ENCODE peak calls at places on chromosome 10, in six cellular contexts. G is cardiac fibroblast, I is T-helper 9 cell, T is head of caudate nucleus, X is NCI-H1417 treated with DMSO at 0.1 percent for 48 hours, P is G401. R is an unnamed sample.

GRCh38 chr10:60611291-60611747 is 167.0 kb upstream of the CDK1 start:
- DNase-seq in G (peak; percentile 88), X (no peak), I (no peak), P (no peak), T (no peak), R (no peak)

GRCh38 chr10:95542330-95542729 is 18.8 kb downstream of the SORBS1 start:
- DNase-seq in X (peak; percentile 1), I (no peak), P (peak; percentile 68), G (no peak), T (no peak), R (no peak)

GRCh38 chr10:46552526-46553237 is 3.8 kb downstream of the GPRIN2 start:
- DNase-seq in I (no peak), X (no peak), G (no peak), P (no peak), T (peak; percentile 8), R (no peak)

GRCh38 chr10:78301891-78302738 is 268.5 kb downstream of the RPS24 start:
- DNase-seq in G (no peak), P (peak; percentile 28), X (no peak), T (no peak), I (no peak), R (no peak)

GRCh38 chr10:26805567-26806245 is 55.1 kb downstream of the ABI1 start:
- DNase-seq in G (peak; percentile 42), I (no peak), P (peak; percentile 81), X (no peak), T (no peak), R (no peak)

GRCh38 chr10:25747038-25747437 is 187.0 kb upstream of the MYO3A start:
- DNase-seq in T (no peak), I (no peak), P (no peak), G (peak; percentile 10), X (no peak), R (no peak)

GRCh38 chr10:66394287-66395063 is 531.4 kb upstream of the LRRTM3 start:
- DNase-seq in X (no peak), G (no peak), I (no peak), P (no peak), T (no peak), R (no peak)

GRCh38 chr10:131554821-131555220 is 243.3 kb upstream of the TCERG1L start:
- DNase-seq in X (no peak), G (no peak), P (no peak), I (no peak), T (no peak), R (no peak)

GRCh38 chr10:72079356-72079755 is 9.0 kb downstream of the SPOCK2 start:
- DNase-seq in X (no peak), P (peak; percentile 83), G (no peak), T (peak; percentile 73), I (peak; percentile 59), R (peak; percentile 81)

GRCh38 chr10:34432589-34432988 is 382.5 kb downstream of the PARD3 start:
- DNase-seq in T (no peak), I (no peak), P (no peak), X (no peak), G (no peak), R (no peak)

GRCh38 chr10:16014469-16014868 is 154.2 kb upstream of the MINDY3 start:
- DNase-seq in G (no peak), I (no peak), P (no peak), X (no peak), T (no peak), R (no peak)

GRCh38 chr10:98489561-98490481 is 43.1 kb upstream of the HPS1 start:
- DNase-seq in T (no peak), G (no peak), P (no peak), I (no peak), X (no peak), R (no peak)

GRCh38 chr10:29160110-29160669 is 128.7 kb upstream of the LYZL1 start:
- DNase-seq in X (no peak), I (no peak), P (no peak), T (no peak), G (peak; percentile 88), R (no peak)

GRCh38 chr10:93171837-93172236 is 98.1 kb downstream of the CYP26A1 start:
- DNase-seq in I (no peak), G (no peak), X (no peak), T (no peak), P (no peak), R (no peak)

GRCh38 chr10:122140941-122141623 is 130.0 kb upstream of the BTBD16 start:
- DNase-seq in G (peak; percentile 95), I (no peak), X (no peak), T (no peak), P (no peak), R (no peak)

GRCh38 chr10:10803273-10803672 is 214.4 kb upstream of the CELF2 start:
- DNase-seq in G (no peak), I (no peak), T (no peak), P (peak; percentile 77), X (no peak), R (no peak)

GRCh38 chr10:76456190-76456589 is 1024.8 kb downstream of the LRMDA start:
- DNase-seq in I (no peak), X (no peak), G (peak; percentile 83), P (no peak), T (no peak), R (no peak)

GRCh38 chr10:89426230-89426868 is 12.0 kb downstream of the IFIT5 start:
- DNase-seq in P (peak; percentile 58), T (no peak), G (peak; percentile 87), I (no peak), X (peak; percentile 5), R (no peak)

GRCh38 chr10:28381465-28381864 is 78.6 kb upstream of the MPP7 start:
- DNase-seq in X (no peak), P (no peak), T (no peak), I (no peak), G (no peak), R (no peak)

GRCh38 chr10:56178210-56178609 is 182.8 kb downstream of the ZWINT start:
- DNase-seq in X (no peak), I (no peak), T (no peak), P (no peak), G (no peak), R (no peak)

GRCh38 chr10:6269953-6270867 is 67.5 kb downstream of the PFKFB3 start:
- DNase-seq in X (no peak), T (no peak), I (peak; percentile 56), G (peak; percentile 15), P (no peak), R (peak; percentile 67)

GRCh38 chr10:74691164-74691563 is 135.2 kb upstream of the KAT6B start:
- DNase-seq in X (no peak), T (no peak), G (no peak), P (no peak), I (no peak), R (no peak)

R was measured in effector memory CD8-positive, alpha-beta T cell.